ENCODE peak calls at places on chromosome 21, in five cellular contexts. A, L, T, I and K are unnamed samples.

GRCh38 chr21:24290151-24290833 is 1317.0 kb downstream of the MRPL39 start:
- DNase-seq in A (no peak), L (no peak), T (no peak), I (no peak), K (no peak)

GRCh38 chr21:15285567-15285966 is 220.8 kb upstream of the NRIP1 start:
- DNase-seq in A (no peak), L (no peak), T (no peak), I (no peak), K (no peak)

GRCh38 chr21:27814226-27814625 is 847.3 kb upstream of the ADAMTS5 start:
- DNase-seq in A (no peak), L (no peak), T (no peak), I (no peak), K (no peak)

GRCh38 chr21:15034126-15034848 is 30.5 kb downstream of the NRIP1 start:
- DNase-seq in A (no peak), L (no peak), T (no peak), I (no peak), K (no peak)

GRCh38 chr21:37130971-37131370 is 57.9 kb downstream of the TTC3 start:
- DNase-seq in A (no peak), L (no peak), T (no peak), I (peak), K (no peak)

GRCh38 chr21:43611598-43612369 is 47.5 kb downstream of the HSF2BP start:
- DNase-seq in A (no peak), L (peak), T (peak), I (peak), K (no peak)

GRCh38 chr21:32088471-32088870 is 190.4 kb downstream of the MIS18A start:
- DNase-seq in A (no peak), L (no peak), T (no peak), I (no peak), K (no peak)

GRCh38 chr21:16708431-16708830 is 804.4 kb upstream of the CXADR start:
- DNase-seq in A (no peak), L (no peak), T (no peak), I (no peak), K (no peak)

GRCh38 chr21:16709866-16710550 is 802.8 kb upstream of the CXADR start:
- DNase-seq in A (no peak), L (peak), T (peak), I (no peak), K (no peak)

GRCh38 chr21:20739421-20739820 is 258.8 kb upstream of the NCAM2 start:
- DNase-seq in A (no peak), L (no peak), T (no peak), I (no peak), K (no peak)

GRCh38 chr21:35648512-35648911 is 411.8 kb downstream of the SETD4 start:
- DNase-seq in A (no peak), L (no peak), T (no peak), I (no peak), K (no peak)

GRCh38 chr21:43824250-43824882 is 35.0 kb downstream of the RRP1 start:
- DNase-seq in A (no peak), L (peak), T (peak), I (peak), K (no peak)

GRCh38 chr21:9839011-9839661 is 682.2 kb upstream of the TPTE start:
- DNase-seq in A (no peak), L (peak), T (no peak), I (no peak), K (no peak)

GRCh38 chr21:43613755-43614638 is 45.3 kb downstream of the HSF2BP start:
- DNase-seq in A (no peak), L (no peak), T (no peak), I (no peak), K (no peak)

GRCh38 chr21:31957631-31958030 is 84.8 kb downstream of the HUNK start:
- DNase-seq in A (no peak), L (no peak), T (no peak), I (no peak), K (no peak)

GRCh38 chr21:43873673-43874072 is 8.7 kb downstream of the AGPAT3 start:
- DNase-seq in A (no peak), L (no peak), T (no peak), I (no peak), K (no peak)

GRCh38 chr21:36596174-36596573 is 102.7 kb upstream of the SIM2 start:
- DNase-seq in A (no peak), L (no peak), T (no peak), I (no peak), K (no peak)

GRCh38 chr21:37074195-37074510 is 1.1 kb downstream of the TTC3 start:
- DNase-seq in A (no peak), L (no peak), T (no peak), I (peak), K (no peak)

GRCh38 chr21:23804866-23805265 is 1802.4 kb downstream of the MRPL39 start:
- DNase-seq in A (no peak), L (no peak), T (no peak), I (no peak), K (no peak)

GRCh38 chr21:36830041-36830440 is 131.1 kb downstream of the SIM2 start:
- DNase-seq in A (no peak), L (no peak), T (no peak), I (no peak), K (no peak)

GRCh38 chr21:34771512-34772028 is 102.8 kb downstream of the CLIC6 start:
- DNase-seq in A (peak), L (no peak), T (no peak), I (peak), K (peak)

GRCh38 chr21:43639470-43640178 is 19.7 kb downstream of the HSF2BP start:
- DNase-seq in A (no peak), L (no peak), T (peak), I (peak), K (no peak)

GRCh38 chr21:25871566-25871965 is 136.8 kb downstream of the GABPA start:
- DNase-seq in A (no peak), L (no peak), T (no peak), I (no peak), K (no peak)

GRCh38 chr21:26614251-26614650 is 41.2 kb upstream of the CYYR1 start:
- DNase-seq in A (no peak), L (no peak), T (no peak), I (no peak), K (no peak)

GRCh38 chr21:37257967-37258877 is 8.9 kb downstream of the VPS26C start:
- DNase-seq in A (no peak), L (peak), T (no peak), I (peak), K (peak)

GRCh38 chr21:30234643-30235042 is 18.7 kb upstream of the CLDN8 start:
- DNase-seq in A (no peak), L (no peak), T (no peak), I (peak), K (peak)

GRCh38 chr21:37370152-37371040 is 3.8 kb downstream of the DYRK1A start:
- DNase-seq in A (no peak), L (no peak), T (no peak), I (peak), K (no peak)

GRCh38 chr21:15224346-15225086 is 159.7 kb upstream of the NRIP1 start:
- DNase-seq in A (peak), L (no peak), T (peak), I (peak), K (peak)

GRCh38 chr21:36994501-36995189 is 11.9 kb upstream of the RIPPLY3 start:
- DNase-seq in A (no peak), L (no peak), T (no peak), I (no peak), K (no peak)

GRCh38 chr21:44371596-44371995 is 18.2 kb downstream of the TRPM2 start:
- DNase-seq in A (no peak), L (no peak), T (no peak), I (no peak), K (no peak)

DNA sequence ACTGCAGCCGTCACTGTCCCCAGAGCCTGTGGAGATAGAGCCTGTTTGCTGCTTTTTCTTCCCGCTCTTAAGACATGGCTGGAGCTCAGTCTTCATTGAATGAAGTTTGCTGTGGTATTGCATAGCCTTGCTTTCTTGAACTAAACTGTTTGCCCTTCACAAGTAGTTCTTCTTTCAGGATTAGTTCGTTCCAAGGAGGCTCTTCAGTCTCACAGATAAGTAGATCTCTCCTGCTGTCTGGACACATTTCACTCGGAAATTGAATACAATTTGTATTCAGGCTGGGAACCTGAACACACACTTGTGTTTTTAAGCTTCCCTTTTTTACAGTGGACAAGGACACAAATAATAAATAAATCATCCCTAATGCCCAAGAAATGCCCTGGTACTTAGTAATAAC is 34.7 kb downstream of the IFNAR1 start:
- DNase-seq in A (no peak), L (no peak), T (no peak), I (no peak), K (no peak)
- H3K27ac ChIP-seq in A (no peak), L (no peak), T (no peak), I (no peak), K (no peak)

DNA sequence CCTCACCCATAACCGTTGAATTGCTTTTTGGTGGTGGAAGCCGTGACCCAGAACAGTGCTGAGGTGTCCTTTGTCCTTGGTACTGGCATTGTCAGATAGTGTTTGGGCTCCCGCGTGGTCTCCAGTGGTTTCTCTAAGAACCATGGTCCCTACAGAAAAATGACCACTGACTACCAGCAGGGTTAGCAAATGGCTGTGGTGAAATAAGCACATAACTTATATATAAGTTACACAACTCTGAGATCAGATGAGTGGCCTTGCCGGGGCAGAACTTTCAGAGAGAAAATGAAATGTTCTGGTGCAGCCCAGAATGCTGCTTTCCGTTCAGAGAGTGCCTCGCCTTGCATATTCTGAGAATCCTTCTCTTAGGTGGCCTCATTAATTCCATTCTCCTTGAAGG is 5.0 kb downstream of the SLC37A1 start:
- DNase-seq in A (no peak), L (no peak), T (no peak), I (no peak), K (no peak)
- H3K27ac ChIP-seq in A (no peak), L (no peak), T (no peak), I (no peak), K (no peak)

GRCh38 chr21:45739218-45740087 is 95.9 kb downstream of the PCBP3 start:
- DNase-seq in A (no peak), L (no peak), T (no peak), I (no peak), K (no peak)
- H3K27ac ChIP-seq in A (no peak), L (no peak), T (no peak), I (no peak), K (no peak)

GRCh38 chr21:41167348-41168342 is at the start of gene BACE2:
- DNase-seq in A (no peak), L (peak), T (peak), I (peak), K (peak)

GRCh38 chr21:41164981-41165650 is 2.8 kb upstream of the BACE2 start:
- DNase-seq in A (peak), L (no peak), T (no peak), I (peak), K (peak)

GRCh38 chr21:41169258-41169576 is 1.3 kb downstream of the BACE2 start:
- DNase-seq in A (no peak), L (no peak), T (no peak), I (no peak), K (no peak)

GRCh38 chr21:41168391-41169257 is 664 bp downstream of the BACE2 start:
- DNase-seq in A (no peak), L (peak), T (no peak), I (peak), K (no peak)

DNA sequence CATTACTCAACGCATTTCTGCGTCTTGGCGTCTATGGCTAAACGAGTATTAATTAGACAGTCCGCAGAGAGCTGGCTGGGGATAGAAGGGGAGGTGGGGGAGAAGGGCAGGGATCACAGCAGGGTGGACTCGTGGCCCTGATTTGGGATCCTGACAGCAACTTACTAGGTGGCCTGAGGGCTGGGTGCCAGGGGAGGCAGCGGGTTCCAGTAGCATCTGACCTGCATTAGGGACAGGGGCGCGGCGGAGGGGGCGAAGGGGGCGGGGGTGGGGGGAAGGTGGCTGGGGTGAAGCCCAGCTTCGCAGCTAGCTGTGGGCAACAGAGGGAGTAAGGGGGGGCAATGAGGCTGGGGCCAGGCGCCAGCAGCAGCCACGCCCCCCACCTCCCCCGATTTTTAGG is 1.0 kb upstream of the BACE2 start:
- DNase-seq in A (no peak), L (peak), T (no peak), I (no peak), K (no peak)
- H3K27ac ChIP-seq in A (no peak), L (peak), T (no peak), I (peak), K (peak)

GRCh38 chr21:39064325-39065012 is 118.8 kb downstream of the PSMG1 start:
- DNase-seq in A (no peak), L (no peak), T (no peak), I (no peak), K (no peak)

GRCh38 chr21:39071623-39072214 is 111.5 kb downstream of the PSMG1 start:
- DNase-seq in A (no peak), L (no peak), T (peak), I (no peak), K (no peak)

GRCh38 chr21:39063517-39063916 is 119.7 kb downstream of the PSMG1 start:
- DNase-seq in A (no peak), L (no peak), T (no peak), I (no peak), K (no peak)

GRCh38 chr21:39065912-39066311 is 117.3 kb downstream of the PSMG1 start:
- DNase-seq in A (no peak), L (no peak), T (no peak), I (no peak), K (no peak)

GRCh38 chr21:39066829-39067785 is 116.1 kb downstream of the PSMG1 start:
- DNase-seq in A (no peak), L (peak), T (no peak), I (no peak), K (no peak)
- H3K27ac ChIP-seq in A (no peak), L (peak), T (no peak), I (no peak), K (no peak)

GRCh38 chr21:29064850-29065481 is 8.5 kb downstream of the CCT8 start:
- DNase-seq in A (no peak), L (no peak), T (no peak), I (no peak), K (no peak)
- H3K27ac ChIP-seq in A (no peak), L (no peak), T (no peak), I (no peak), K (no peak)